ENCODE peak calls at places on chromosomes 6 and 20, in ten cellular contexts. E is GM23338; B is psoas muscle; M is GM23248; Y is aorta; I is adrenal gland; G is H1; J is effector memory CD4-positive, alpha-beta T cell; R is DND-41; W is small intestine. D is an unnamed sample. For H3K36me3, the result is how much of the 10 kb centered on the place peaks cover.

GRCh38 chr6:47865206-47865605 is 83.4 kb downstream of the OPN5 start:
- DNase-seq in W (no peak), G (no peak), B (no peak), J (no peak), I (no peak), M (no peak), Y (no peak), E (no peak), R (no peak), D (no peak)

GRCh38 chr6:12393100-12393499 is 102.9 kb downstream of the EDN1 start:
- DNase-seq in M (no peak), I (no peak), Y (no peak), R (no peak), E (no peak), W (no peak), G (no peak), B (no peak), J (no peak), D (no peak)

GRCh38 chr6:163415620-163416379 is 1.3 kb downstream of the QKI start:
- DNase-seq in I (peak), W (no peak), J (no peak), M (peak), G (no peak), E (peak), Y (peak), B (peak), R (peak), D (peak)

GRCh38 chr20:40897177-40897700 is 131.4 kb upstream of the TOP1 start:
- DNase-seq in B (no peak), M (peak), G (no peak), R (no peak), I (no peak), J (no peak), Y (no peak), W (no peak), E (no peak), D (no peak)

GRCh38 chr6:39137235-39137634 is 22.2 kb upstream of the SAYSD1 start:
- DNase-seq in J (no peak), Y (no peak), E (peak), B (no peak), R (peak), W (peak), I (peak), M (peak), G (no peak), D (peak)

GRCh38 chr6:116812051-116812650 is 16.7 kb downstream of the GPRC6A start:
- DNase-seq in R (no peak), E (no peak), W (no peak), B (no peak), M (no peak), I (no peak), Y (no peak), J (no peak), G (no peak), D (no peak)

GRCh38 chr6:35300848-35301247 is 3.2 kb downstream of the DEF6 start:
- DNase-seq in R (peak), M (no peak), J (peak), E (no peak), Y (no peak), B (no peak), I (no peak), G (no peak), W (no peak), D (peak)

GRCh38 chr6:167742719-167743303 is 83.9 kb upstream of the AFDN start:
- DNase-seq in I (no peak), Y (no peak), E (peak), M (no peak), R (no peak), W (no peak), B (no peak), J (no peak), G (no peak), D (no peak)

GRCh38 chr6:55957961-55958422 is 82.6 kb upstream of the BMP5 start:
- DNase-seq in R (no peak), M (peak), B (no peak), W (no peak), E (no peak), J (no peak), I (no peak), Y (no peak), G (no peak), D (no peak)

GRCh38 chr6:74408844-74409243 is 712.8 kb downstream of the CD109 start:
- DNase-seq in J (no peak), E (no peak), W (no peak), M (peak), B (no peak), G (no peak), Y (no peak), I (no peak), R (no peak), D (no peak)

GRCh38 chr20:31547720-31548298 is 33.6 kb downstream of the HM13 start:
- DNase-seq in I (no peak), E (no peak), B (no peak), W (no peak), J (no peak), G (no peak), R (no peak), M (no peak), Y (no peak), D (no peak)
- H3K4me3 ChIP-seq in I (peak), E (peak), B (peak), W (peak), J (peak), G (peak), R (peak), M (peak), Y (no peak), D (peak)

GRCh38 chr6:124977067-124977908 is 15.1 kb downstream of the RNF217 start:
- DNase-seq in E (no peak), W (no peak), G (no peak), R (no peak), M (peak), J (no peak), I (no peak), B (no peak), Y (no peak), D (no peak)

GRCh38 chr6:124970763-124971162 is 8.5 kb downstream of the RNF217 start:
- DNase-seq in R (no peak), W (no peak), I (no peak), E (no peak), J (no peak), G (no peak), B (no peak), Y (no peak), M (no peak), D (no peak)

GRCh38 chr6:124973780-124974179 is 11.5 kb downstream of the RNF217 start:
- DNase-seq in Y (no peak), E (no peak), I (no peak), G (no peak), R (no peak), J (no peak), M (no peak), B (no peak), W (no peak), D (no peak)

GRCh38 chr6:124978451-124979293 is 16.4 kb downstream of the RNF217 start:
- DNase-seq in I (no peak), E (no peak), B (no peak), G (no peak), W (no peak), R (no peak), Y (no peak), M (no peak), J (no peak), D (no peak)

GRCh38 chr6:124974770-124975377 is 12.6 kb downstream of the RNF217 start:
- DNase-seq in I (no peak), M (no peak), G (no peak), B (no peak), W (peak), R (no peak), Y (no peak), J (no peak), E (no peak), D (no peak)
- H3K36me3 ChIP-seq in I (under half), M (under half), G (under half), B (under half), W (under half), R (under half), Y (under half), J (under half), E (under half), D (under half)

GRCh38 chr20:58023781-58024180 is 204.7 kb downstream of the ANKRD60 start:
- DNase-seq in B (no peak), G (no peak), W (no peak), J (no peak), M (no peak), R (no peak), E (no peak), I (no peak), Y (no peak), D (no peak)
- H3K4me3 ChIP-seq in B (no peak), G (no peak), W (no peak), J (no peak), M (no peak), R (no peak), E (no peak), I (no peak), Y (no peak), D (no peak)

GRCh38 chr20:31555203-31555602 is 41.0 kb downstream of the HM13 start:
- DNase-seq in B (no peak), R (no peak), E (no peak), G (no peak), J (no peak), W (no peak), M (no peak), Y (no peak), I (no peak), D (no peak)
- H3K36me3 ChIP-seq in B (half or more), R (half or more), E (half or more), G (under half), J (half or more), W (under half), M (under half), Y (under half), I (half or more), D (under half)

DNA sequence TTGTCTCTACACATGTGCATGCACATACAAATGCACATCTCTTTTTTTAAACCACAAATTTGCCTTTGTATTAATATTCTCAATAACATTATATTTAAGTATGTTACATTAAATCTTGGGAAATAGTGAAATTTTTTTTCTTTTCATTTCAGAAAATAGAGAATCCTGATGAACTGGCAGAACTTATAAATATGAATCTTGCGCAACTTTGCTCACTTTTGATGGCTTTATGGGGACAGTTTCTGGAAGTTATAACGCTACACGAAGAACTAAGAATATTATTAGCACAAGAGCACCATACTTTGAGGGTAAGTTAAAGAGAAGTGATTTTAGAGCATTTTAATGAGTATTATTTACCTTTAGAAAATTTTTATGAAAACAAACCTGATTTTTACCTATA is 64.2 kb upstream of the SDHAF4 start:
- DNase-seq in B (no peak), I (no peak), E (no peak), G (no peak), W (no peak), Y (no peak), R (no peak), J (no peak), M (no peak), D (no peak)
- H3K4me3 ChIP-seq in B (no peak), I (no peak), E (no peak), G (no peak), W (no peak), Y (no peak), R (no peak), J (no peak), M (no peak), D (no peak)

GRCh38 chr6:170535002-170535401 is 18.1 kb downstream of the PSMB1 start:
- DNase-seq in M (no peak), I (no peak), R (no peak), E (no peak), W (peak), B (no peak), Y (no peak), J (no peak), G (no peak), D (no peak)
- H3K36me3 ChIP-seq in M (half or more), I (half or more), R (half or more), E (under half), W (under half), B (half or more), Y (under half), J (half or more), G (half or more), D (half or more)

GRCh38 chr6:169212897-169213813 is 40.5 kb downstream of the THBS2 start:
- DNase-seq in Y (peak), B (peak), G (peak), M (peak), R (no peak), E (peak), J (peak), I (peak), W (peak), D (peak)
- H3K4me3 ChIP-seq in Y (no peak), B (peak), G (peak), M (peak), R (no peak), E (peak), J (peak), I (peak), W (no peak), D (no peak)

DNA sequence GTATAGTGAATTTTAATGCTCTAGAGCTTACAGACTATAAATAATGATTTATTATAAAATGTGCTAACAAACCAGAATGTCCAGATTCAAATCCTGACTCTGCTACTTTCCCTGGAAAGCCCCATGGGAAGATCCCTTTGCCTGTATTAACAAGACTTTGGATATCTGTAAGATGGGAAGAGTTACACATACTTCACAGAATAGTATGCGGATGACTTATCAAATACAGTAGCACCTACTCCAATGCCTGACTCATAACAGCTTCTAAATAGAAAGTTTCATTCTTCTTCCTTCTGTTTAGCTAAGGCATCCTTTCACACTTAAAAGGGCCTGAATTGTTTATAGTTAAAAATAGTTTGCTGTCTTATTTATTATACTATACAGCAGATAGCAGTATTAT is 166.3 kb downstream of the KCNQ5 start:
- DNase-seq in I (no peak), G (no peak), Y (no peak), M (peak), E (no peak), B (no peak), J (no peak), W (no peak), R (no peak), D (no peak)
- H3K36me3 ChIP-seq in I (under half), G (under half), Y (under half), M (under half), E (under half), B (under half), J (under half), W (under half), R (under half), D (under half)

D was measured in CD8-positive, alpha-beta memory T cell.